ENCODE peak calls at places on chromosomes 7 and 10, in five cellular contexts. D, J, E, Q and X are unnamed samples. For H3K4me1, the result is how much of the 10 kb centered on the place peaks cover.

GRCh38 chr10:72261323-72262018 is 12.3 kb upstream of the DDIT4 start:
- DNase-seq in Q (no peak), E (no peak), J (no peak), D (no peak), X (no peak)

GRCh38 chr10:90136731-90137316 is 435.4 kb downstream of the KIF20B start:
- DNase-seq in D (no peak), E (no peak), Q (no peak), J (peak), X (no peak)

GRCh38 chr7:47103498-47104205 is 478.3 kb downstream of the TNS3 start:
- DNase-seq in D (no peak), E (no peak), Q (no peak), J (peak), X (no peak)

GRCh38 chr7:1936531-1937251 is 266.6 kb downstream of the ELFN1 start:
- DNase-seq in E (no peak), J (no peak), Q (peak), D (no peak), X (peak)

GRCh38 chr7:141231018-141231792 is 157.3 kb downstream of the TMEM178B start:
- DNase-seq in E (peak), Q (no peak), D (peak), J (peak), X (no peak)

GRCh38 chr7:146359181-146359580 is 242.6 kb downstream of the CNTNAP2 start:
- DNase-seq in Q (no peak), E (no peak), D (no peak), J (no peak), X (no peak)

GRCh38 chr10:30813872-30814471 is 184.4 kb upstream of the LYZL2 start:
- DNase-seq in E (no peak), J (no peak), D (no peak), Q (no peak), X (no peak)

GRCh38 chr7:157474685-157475084 is 137.9 kb downstream of the DNAJB6 start:
- DNase-seq in E (peak), J (peak), D (peak), Q (peak), X (peak)

GRCh38 chr10:49655099-49655498 is 24.4 kb upstream of the C10orf53 start:
- DNase-seq in D (no peak), J (no peak), E (no peak), Q (peak), X (no peak)

GRCh38 chr7:100865971-100866720 is 1.0 kb upstream of the TRIP6 start:
- DNase-seq in D (peak), J (peak), E (no peak), Q (peak), X (peak)

GRCh38 chr7:107076781-107077698 is 32.5 kb downstream of the PRKAR2B start:
- DNase-seq in J (no peak), D (peak), Q (no peak), E (no peak), X (no peak)

GRCh38 chr7:155038335-155038734 is 31.8 kb upstream of the HTR5A start:
- DNase-seq in Q (no peak), E (no peak), J (no peak), D (no peak), X (no peak)

GRCh38 chr7:158649279-158649678 is 55.3 kb downstream of the NCAPG2 start:
- DNase-seq in E (peak), D (peak), Q (no peak), J (no peak), X (no peak)

GRCh38 chr7:102814025-102814471 is 65.2 kb downstream of the FAM185A start:
- DNase-seq in D (no peak), J (no peak), Q (no peak), E (no peak), X (no peak)

GRCh38 chr10:89921422-89921821 is 220.0 kb downstream of the KIF20B start:
- DNase-seq in D (no peak), E (peak), J (no peak), Q (no peak), X (no peak)

GRCh38 chr7:16644624-16644986 is 949 bp downstream of the ANKMY2 start:
- DNase-seq in E (peak), D (peak), J (no peak), Q (peak), X (peak)

GRCh38 chr10:103114876-103115275 is 78.2 kb downstream of the NT5C2 start:
- DNase-seq in E (no peak), J (no peak), D (no peak), Q (no peak), X (no peak)

GRCh38 chr10:103117247-103117646 is 75.8 kb downstream of the NT5C2 start:
- DNase-seq in E (no peak), Q (no peak), J (no peak), D (no peak), X (no peak)

GRCh38 chr10:103110407-103110806 is 82.7 kb downstream of the NT5C2 start:
- DNase-seq in J (no peak), Q (no peak), E (no peak), D (no peak), X (no peak)

GRCh38 chr10:103111031-103111917 is 81.8 kb downstream of the NT5C2 start:
- DNase-seq in D (peak), E (no peak), Q (no peak), J (peak), X (no peak)

GRCh38 chr10:103111918-103112877 is 80.9 kb downstream of the NT5C2 start:
- DNase-seq in Q (no peak), E (no peak), J (no peak), D (no peak), X (no peak)
- H3K4me1 ChIP-seq in Q (under half), E (under half), J (under half), D (under half), X (under half)

DNA sequence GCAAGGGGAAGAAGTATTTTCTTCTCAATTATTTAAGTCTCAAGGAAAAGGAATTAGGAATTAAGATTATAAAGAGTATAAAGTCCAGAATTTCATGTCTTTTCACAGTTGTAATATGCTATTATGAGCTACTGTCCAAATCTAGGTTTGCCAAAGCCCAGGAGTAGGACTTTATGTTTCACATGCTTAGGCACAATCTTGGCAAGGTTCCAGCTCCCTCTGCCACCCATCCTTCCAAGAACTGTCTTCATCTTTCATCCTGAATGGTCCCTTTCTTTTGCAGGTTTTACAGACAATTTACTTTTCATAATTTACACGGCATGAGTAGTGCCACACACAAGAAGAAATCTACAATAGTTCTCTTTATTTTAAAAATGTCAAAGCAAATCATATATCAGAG is 29.5 kb downstream of the SLC16A9 start:
- DNase-seq in J (no peak), D (no peak), E (no peak), Q (no peak), X (no peak)
- H3K27ac ChIP-seq in J (no peak), D (no peak), E (no peak), Q (no peak), X (no peak)

DNA sequence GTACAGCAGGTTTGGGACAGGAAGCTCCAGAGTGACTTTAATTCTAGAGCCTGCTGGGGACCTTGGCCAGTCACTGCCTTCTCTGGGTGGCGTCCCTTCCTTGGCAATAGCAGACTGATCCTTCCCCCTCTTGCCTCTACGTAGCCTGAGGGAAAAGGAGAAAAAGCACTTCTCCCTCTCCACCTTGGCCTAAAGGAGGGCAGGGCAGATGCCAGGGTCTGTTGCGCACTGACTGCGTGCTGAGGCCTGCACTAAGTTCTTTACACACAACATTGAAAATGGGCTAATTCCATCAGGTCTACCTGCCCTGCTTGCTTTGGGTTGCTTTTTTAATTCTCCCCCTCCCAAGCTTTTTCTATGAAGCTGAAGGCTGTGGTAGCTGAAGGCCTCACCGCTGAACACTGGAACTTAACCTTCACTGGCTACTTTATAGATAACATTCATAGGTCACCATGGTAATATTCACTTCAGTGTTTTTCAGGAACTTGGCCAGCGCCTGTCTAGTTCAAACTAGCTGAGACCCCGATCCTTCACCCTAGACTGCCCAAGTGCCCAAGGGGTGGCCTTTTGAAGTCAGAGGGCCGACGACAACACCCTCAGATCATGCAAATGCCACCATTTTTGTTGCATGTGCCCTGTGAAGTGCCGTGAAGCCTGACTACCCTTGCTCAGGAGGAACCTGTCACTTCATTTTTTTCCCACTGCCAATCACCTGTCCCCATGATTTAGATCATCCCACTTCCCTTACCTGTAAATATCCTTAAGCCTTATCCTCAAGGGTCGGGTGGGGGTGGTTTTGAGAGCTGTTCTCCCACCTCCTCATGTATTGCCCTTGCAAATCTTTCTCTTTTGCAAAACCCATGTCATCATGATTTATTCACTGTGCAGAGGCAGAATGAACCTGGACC is 28.7 kb downstream of the PRF1 start:
- DNase-seq in Q (peak), E (no peak), J (no peak), D (no peak), X (no peak)
- H3K4me1 ChIP-seq in Q (under half), E (under half), J (under half), D (under half), X (under half)

GRCh38 chr10:33723181-33723580 is 388.7 kb upstream of the NRP1 start:
- DNase-seq in D (no peak), J (no peak), E (no peak), Q (no peak), X (no peak)

GRCh38 chr10:33722067-33722466 is 387.6 kb upstream of the NRP1 start:
- DNase-seq in J (peak), Q (no peak), E (no peak), D (no peak), X (no peak)

GRCh38 chr10:33720161-33720560 is 385.7 kb upstream of the NRP1 start:
- DNase-seq in J (no peak), E (no peak), D (no peak), Q (no peak), X (no peak)

GRCh38 chr10:33719005-33719703 is 384.7 kb upstream of the NRP1 start:
- DNase-seq in Q (no peak), E (no peak), D (no peak), J (no peak), X (no peak)

DNA sequence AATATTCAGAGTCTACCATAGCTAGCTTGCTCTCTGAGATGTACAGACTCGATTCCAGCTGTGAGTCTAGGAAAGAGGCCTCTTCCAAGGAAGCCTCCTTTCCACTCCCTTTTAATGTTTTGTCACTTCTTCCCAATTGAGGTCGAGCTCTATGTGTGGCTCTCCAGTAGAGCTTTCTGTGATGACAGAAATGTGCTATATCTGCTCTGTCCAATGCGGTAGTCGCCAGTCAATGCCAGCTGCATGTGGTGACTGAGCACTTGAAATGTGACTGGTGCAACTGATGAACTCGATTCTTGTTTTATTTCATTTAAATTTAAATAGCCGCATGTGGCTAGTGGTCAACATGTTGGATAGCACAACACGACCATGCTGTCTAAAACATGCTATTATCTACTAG is 387.0 kb upstream of the NRP1 start:
- DNase-seq in Q (no peak), D (no peak), J (no peak), E (no peak), X (no peak)
- H3K27ac ChIP-seq in Q (no peak), D (no peak), J (peak), E (no peak), X (no peak)